ENCODE peak calls at places on chromosomes 5 and 9, in six cellular contexts. L is HepG2, V is GM12878, G is GM12892, P is K562, H is H1. I is an unnamed sample.

GRCh38 chr5:16866795-16867584 is 69.1 kb downstream of the MYO10 start:
- DNase-seq in V (no peak), G (no peak), P (no peak), L (no peak), H (peak), I (no peak)

GRCh38 chr5:53360811-53361210 is 119.6 kb upstream of the FST start:
- DNase-seq in G (no peak), H (no peak), V (no peak), L (no peak), P (no peak), I (no peak)

GRCh38 chr9:91857291-91857781 is 92.7 kb downstream of the ROR2 start:
- DNase-seq in V (no peak), G (no peak), P (peak), H (peak), L (no peak), I (no peak)

GRCh38 chr5:132887326-132887725 is 13.9 kb downstream of the LEAP2 start:
- DNase-seq in G (no peak), H (no peak), P (no peak), L (no peak), V (no peak), I (no peak)

GRCh38 chr9:116471093-116471906 is 215.8 kb upstream of the TRIM32 start:
- DNase-seq in P (peak), G (no peak), V (no peak), H (peak), L (no peak), I (no peak)

GRCh38 chr9:81754245-81754644 is 64.9 kb upstream of the TLE1 start:
- DNase-seq in V (no peak), G (no peak), L (no peak), P (no peak), H (no peak), I (no peak)

GRCh38 chr5:59025734-59026133 is 442.9 kb downstream of the RAB3C start:
- DNase-seq in G (no peak), V (no peak), P (no peak), H (no peak), L (peak), I (no peak)

GRCh38 chr5:62578540-62578939 is at the start of gene LRRC70:
- DNase-seq in P (peak), V (peak), L (peak), H (no peak), G (no peak), I (peak)

GRCh38 chr9:13596383-13596970 is 317.0 kb upstream of the MPDZ start:
- DNase-seq in V (no peak), H (no peak), P (no peak), G (no peak), L (no peak), I (no peak)

GRCh38 chr9:130825051-130825651 is 9.9 kb upstream of the ABL1 start:
- DNase-seq in H (peak), G (no peak), L (no peak), V (no peak), P (peak), I (no peak)

GRCh38 chr5:10310073-10310779 is 2.5 kb upstream of the CMBL start:
- DNase-seq in V (no peak), L (peak), G (no peak), P (no peak), H (no peak), I (no peak)

GRCh38 chr5:149317281-149318048 is 27.8 kb upstream of the GRPEL2 start:
- DNase-seq in L (peak), G (peak), P (peak), V (no peak), H (no peak), I (peak)

GRCh38 chr9:137117269-137117731 is 2.8 kb upstream of the DPP7 start:
- DNase-seq in P (no peak), V (no peak), G (no peak), L (no peak), H (no peak), I (no peak)

GRCh38 chr5:32308951-32309350 is 3.8 kb downstream of the MTMR12 start:
- DNase-seq in V (no peak), G (no peak), P (no peak), L (no peak), H (no peak), I (no peak)

GRCh38 chr5:161001604-161002003 is 149.6 kb upstream of the ATP10B start:
- DNase-seq in P (no peak), G (no peak), H (no peak), V (peak), L (no peak), I (no peak)

GRCh38 chr9:134187821-134188420 is 23.6 kb upstream of the RNU6ATAC start:
- DNase-seq in P (no peak), H (no peak), G (peak), L (no peak), V (no peak), I (no peak)

GRCh38 chr9:947985-948384 is 28.5 kb upstream of the DMRT3 start:
- DNase-seq in P (no peak), H (no peak), G (no peak), V (no peak), L (no peak), I (no peak)

GRCh38 chr5:157540707-157541451 is 34.7 kb downstream of the ADAM19 start:
- DNase-seq in V (peak), L (no peak), G (peak), P (no peak), H (no peak), I (peak)

GRCh38 chr5:30034870-30035269 is 1158.6 kb upstream of the CDH6 start:
- DNase-seq in H (no peak), L (no peak), V (no peak), P (no peak), G (no peak), I (no peak)

GRCh38 chr9:134602547-134603362 is 38.8 kb upstream of the COL5A1 start:
- DNase-seq in H (no peak), V (no peak), P (no peak), G (no peak), L (peak), I (no peak)

GRCh38 chr5:159737263-159737662 is 179.0 kb upstream of the ADRA1B start:
- DNase-seq in G (no peak), V (no peak), P (no peak), H (no peak), L (no peak), I (no peak)

GRCh38 chr9:135478858-135479468 is 619 bp upstream of the PPP1R26 start:
- DNase-seq in G (no peak), L (peak), P (peak), H (peak), V (no peak), I (no peak)

GRCh38 chr5:107305999-107306398 is 364.7 kb downstream of the EFNA5 start:
- DNase-seq in V (no peak), P (no peak), H (no peak), G (no peak), L (no peak), I (no peak)

GRCh38 chr5:23105021-23105420 is 251.9 kb upstream of the CDH12 start:
- DNase-seq in G (no peak), V (no peak), H (no peak), P (no peak), L (no peak), I (no peak)

GRCh38 chr5:122182491-122182921 is 53.2 kb downstream of the ZNF474 start:
- DNase-seq in V (no peak), L (no peak), P (no peak), G (no peak), H (no peak), I (no peak)

GRCh38 chr9:107733530-107733907 is 243.9 kb upstream of the KLF4 start:
- DNase-seq in H (no peak), L (no peak), P (no peak), G (no peak), V (no peak), I (no peak)

GRCh38 chr9:107481035-107481434 is 8.5 kb downstream of the KLF4 start:
- DNase-seq in V (no peak), H (no peak), L (no peak), G (no peak), P (no peak), I (no peak)

GRCh38 chr9:71636143-71636839 is 132.0 kb downstream of the CEMIP2 start:
- DNase-seq in G (no peak), L (peak), V (no peak), P (no peak), H (no peak), I (no peak)

GRCh38 chr5:9928266-9928750 is 298.2 kb upstream of the TAS2R1 start:
- DNase-seq in H (no peak), G (no peak), V (no peak), P (no peak), L (no peak), I (no peak)

GRCh38 chr9:4299006-4299795 is 667 bp downstream of the GLIS3 start:
- DNase-seq in V (no peak), H (peak), L (no peak), G (peak), P (no peak), I (peak)

GRCh38 chr9:129500166-129500862 is 120.6 kb downstream of the C9orf50 start:
- DNase-seq in V (no peak), L (no peak), G (no peak), P (no peak), H (peak), I (no peak)

GRCh38 chr9:110180713-110181434 is 27.1 kb downstream of the C9orf152 start:
- DNase-seq in L (peak), G (no peak), V (no peak), H (no peak), P (no peak), I (no peak)

GRCh38 chr5:118554241-118554640 is 434.1 kb downstream of the DTWD2 start:
- DNase-seq in G (no peak), V (no peak), P (no peak), H (no peak), L (no peak), I (no peak)

GRCh38 chr5:118551031-118551430 is 437.3 kb downstream of the DTWD2 start:
- DNase-seq in V (no peak), P (no peak), L (no peak), G (no peak), H (no peak), I (no peak)

GRCh38 chr5:118552731-118553360 is 435.5 kb downstream of the DTWD2 start:
- DNase-seq in G (no peak), H (no peak), V (no peak), L (no peak), P (no peak), I (no peak)

GRCh38 chr5:118554991-118555390 is 433.4 kb downstream of the DTWD2 start:
- DNase-seq in V (no peak), G (no peak), L (no peak), P (no peak), H (no peak), I (no peak)

GRCh38 chr5:118553662-118554061 is 434.7 kb downstream of the DTWD2 start:
- DNase-seq in G (no peak), V (no peak), P (no peak), L (no peak), H (no peak), I (no peak)
- TF ChIP-seq POLR2AphosphoS5 in G (no peak), V (no peak), P (no peak), L (no peak), H (no peak), I (no peak)

GRCh38 chr9:75087279-75087823 is 604 bp downstream of the NMRK1 start:
- DNase-seq in P (no peak), V (peak), L (peak), G (no peak), H (no peak), I (no peak)
- TF ChIP-seq TAF1 in P (no peak), V (no peak), L (no peak), G (no peak), H (no peak), I (no peak)

DNA sequence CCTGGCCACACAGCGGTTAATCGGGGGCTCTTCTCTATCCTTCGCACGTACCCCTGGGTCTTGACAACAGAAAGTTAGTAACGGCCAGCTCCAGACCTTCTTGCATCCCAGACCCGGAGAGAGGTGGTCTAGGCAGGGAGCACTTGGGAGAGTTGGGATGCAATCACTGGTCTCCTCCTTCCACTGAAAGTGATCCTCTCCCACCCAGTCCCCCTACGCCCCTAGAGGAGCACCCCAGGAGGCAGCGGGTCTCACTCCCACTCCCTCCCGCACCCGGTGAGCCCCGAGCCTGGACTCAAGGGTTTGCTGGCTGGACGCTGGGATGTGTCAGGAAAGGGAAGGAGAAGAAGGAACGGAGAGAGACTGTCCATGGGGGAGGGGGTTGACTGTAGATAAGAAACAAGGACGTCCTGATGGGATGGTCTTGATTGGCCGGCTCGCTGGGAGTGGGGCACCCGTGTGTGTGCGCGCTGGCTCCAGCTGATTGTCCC is 2.0 kb downstream of the RORB start:
- DNase-seq in P (no peak), H (peak), V (no peak), L (no peak), G (no peak), I (no peak)
- TF ChIP-seq POLR2AphosphoS5 in P (no peak), H (no peak), V (no peak), L (no peak), G (no peak), I (no peak)

GRCh38 chr5:154603978-154604679 is 126.1 kb upstream of the HAND1 start:
- DNase-seq in L (no peak), H (peak), V (no peak), G (no peak), P (no peak), I (no peak)
- TF ChIP-seq TAF1 in L (no peak), H (no peak), V (no peak), G (no peak), P (no peak), I (no peak)

I was measured in GM12891.